ENCODE peak calls at places on chromosomes 12 and 14, in six cellular contexts. W is fibroblast of lung, M is heart right ventricle, B is upper lobe of right lung, E is right atrium auricular region, F is lower lobe of right lung. G is an unnamed sample.

GRCh38 chr14:68911594-68912227 is 67.4 kb downstream of the ACTN1 start:
- DNase-seq in M (peak), F (peak), B (no peak), W (peak), E (peak), G (peak)

GRCh38 chr12:109721276-109721675 is 7.7 kb downstream of the FAM222A start:
- DNase-seq in W (no peak), E (no peak), F (no peak), M (peak), B (no peak), G (no peak)

GRCh38 chr12:28209782-28210181 is 19.5 kb downstream of the CCDC91 start:
- DNase-seq in M (no peak), W (peak), B (no peak), F (no peak), E (no peak), G (no peak)

GRCh38 chr14:85471744-85472143 is 58.2 kb upstream of the FLRT2 start:
- DNase-seq in E (no peak), W (peak), M (peak), B (no peak), F (no peak), G (no peak)

GRCh38 chr12:100017056-100017455 is 32.3 kb upstream of the ANKS1B start:
- DNase-seq in E (no peak), M (no peak), F (no peak), B (no peak), W (no peak), G (no peak)

GRCh38 chr14:92144708-92145107 is 22.9 kb downstream of the CPSF2 start:
- DNase-seq in E (no peak), W (no peak), B (no peak), F (no peak), M (no peak), G (no peak)

GRCh38 chr12:48351022-48351708 is 446 bp upstream of the ZNF641 start:
- DNase-seq in F (peak), M (peak), E (peak), B (no peak), W (peak), G (peak)

GRCh38 chr14:90675399-90675798 is 140.8 kb downstream of the TTC7B start:
- DNase-seq in F (no peak), E (no peak), B (no peak), M (peak), W (peak), G (no peak)

GRCh38 chr14:37122288-37122687 is 50.1 kb downstream of the SLC25A21 start:
- DNase-seq in B (no peak), F (no peak), W (peak), M (no peak), E (no peak), G (no peak)

GRCh38 chr12:89353188-89353822 is 1.0 kb upstream of the DUSP6 start:
- DNase-seq in F (peak), M (peak), W (peak), E (no peak), B (peak), G (peak)

GRCh38 chr12:93237235-93237915 is 140.3 kb upstream of the NUDT4 start:
- DNase-seq in B (no peak), W (peak), F (no peak), M (no peak), E (no peak), G (no peak)

GRCh38 chr14:29569194-29569593 is 358.5 kb downstream of the PRKD1 start:
- DNase-seq in E (no peak), F (no peak), W (peak), B (no peak), M (no peak), G (no peak)

GRCh38 chr14:35352274-35353233 is 52.0 kb downstream of the NFKBIA start:
- DNase-seq in M (no peak), B (no peak), W (no peak), E (no peak), F (peak), G (peak)

GRCh38 chr12:96194901-96195844 is 998 bp downstream of the ELK3 start:
- DNase-seq in E (peak), W (peak), F (no peak), B (peak), M (no peak), G (peak)

GRCh38 chr14:86654558-86655184 is 1124.7 kb downstream of the FLRT2 start:
- DNase-seq in W (peak), F (peak), B (peak), E (peak), M (peak), G (no peak)

GRCh38 chr12:18752280-18752920 is 14.5 kb downstream of the CAPZA3 start:
- DNase-seq in W (peak), B (no peak), F (no peak), E (no peak), M (peak), G (no peak)

GRCh38 chr14:60650382-60650961 is 1.2 kb upstream of the SIX1 start:
- DNase-seq in M (no peak), F (no peak), E (no peak), W (peak), B (no peak), G (no peak)

GRCh38 chr14:104687601-104688504 is 1.6 kb upstream of the INF2 start:
- DNase-seq in W (peak), M (peak), E (peak), F (peak), B (peak), G (peak)

GRCh38 chr12:15278816-15279658 is 43.3 kb upstream of the PTPRO start:
- DNase-seq in F (peak), B (peak), W (peak), M (peak), E (peak), G (peak)

DNA sequence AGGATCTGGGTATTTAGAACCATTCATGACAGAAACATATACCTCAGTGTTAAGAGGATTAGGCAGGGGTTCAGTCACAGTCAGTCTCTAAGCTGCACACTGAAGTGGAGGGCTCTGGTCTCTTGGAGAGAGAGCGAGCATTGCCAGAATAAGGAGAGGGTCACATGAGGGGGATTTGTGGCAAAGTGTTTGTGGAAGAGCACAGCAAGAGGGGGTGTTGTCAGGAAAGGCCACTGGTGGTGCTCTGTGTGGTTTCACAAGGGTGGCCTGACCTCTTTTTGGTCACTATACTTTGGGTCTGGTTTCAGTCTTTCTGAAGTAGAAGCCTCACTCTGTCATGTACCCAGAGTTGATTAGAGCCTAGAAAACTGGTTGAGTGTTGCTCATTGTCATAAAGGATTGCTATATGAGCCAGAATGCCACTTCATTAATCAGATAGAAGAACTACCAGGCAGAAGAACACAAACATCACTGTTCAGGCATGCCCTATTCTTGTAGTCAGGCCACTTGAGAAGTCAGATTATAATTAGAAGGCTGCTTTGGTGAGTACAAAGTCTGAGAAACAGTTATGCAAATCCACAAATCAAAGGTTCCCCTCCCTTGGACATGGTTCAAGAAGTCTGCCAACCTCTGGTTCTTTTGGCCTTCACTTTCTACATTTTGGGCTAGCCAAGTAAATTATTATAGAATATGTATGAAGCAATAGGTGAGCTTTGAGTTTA is 8.4 kb downstream of the TMEM19 start:
- DNase-seq in E (no peak), B (no peak), W (no peak), M (no peak), F (no peak), G (no peak)
- H3K27ac ChIP-seq in E (peak), B (no peak), W (no peak), M (no peak), F (no peak), G (no peak)

GRCh38 chr14:89367449-89368120 is 49.4 kb downstream of the FOXN3 start:
- DNase-seq in M (no peak), B (no peak), F (no peak), W (no peak), E (peak), G (no peak)
- H3K27ac ChIP-seq in M (no peak), B (no peak), F (no peak), W (no peak), E (peak), G (no peak)

GRCh38 chr14:50373959-50374358 is 22.7 kb downstream of the CDKL1 start:
- DNase-seq in M (no peak), F (no peak), W (no peak), B (no peak), E (no peak), G (no peak)

GRCh38 chr14:50377671-50378070 is 19.0 kb downstream of the CDKL1 start:
- DNase-seq in F (no peak), M (no peak), W (no peak), E (no peak), B (no peak), G (no peak)

GRCh38 chr14:50379563-50379962 is 17.1 kb downstream of the CDKL1 start:
- DNase-seq in E (no peak), F (no peak), B (no peak), W (no peak), M (no peak), G (no peak)

GRCh38 chr14:50371546-50371945 is 25.1 kb downstream of the CDKL1 start:
- DNase-seq in W (no peak), B (no peak), M (no peak), E (no peak), F (no peak), G (no peak)

GRCh38 chr14:50375760-50376159 is 20.9 kb downstream of the CDKL1 start:
- DNase-seq in W (no peak), F (no peak), B (no peak), M (no peak), E (no peak), G (no peak)
- H3K27ac ChIP-seq in W (no peak), F (no peak), B (no peak), M (no peak), E (no peak), G (no peak)

GRCh38 chr14:102188187-102188586 is 48.5 kb downstream of the WDR20 start:
- DNase-seq in B (no peak), F (no peak), W (no peak), M (no peak), E (no peak), G (peak)
- H3K27ac ChIP-seq in B (no peak), F (no peak), W (no peak), M (no peak), E (no peak), G (no peak)

DNA sequence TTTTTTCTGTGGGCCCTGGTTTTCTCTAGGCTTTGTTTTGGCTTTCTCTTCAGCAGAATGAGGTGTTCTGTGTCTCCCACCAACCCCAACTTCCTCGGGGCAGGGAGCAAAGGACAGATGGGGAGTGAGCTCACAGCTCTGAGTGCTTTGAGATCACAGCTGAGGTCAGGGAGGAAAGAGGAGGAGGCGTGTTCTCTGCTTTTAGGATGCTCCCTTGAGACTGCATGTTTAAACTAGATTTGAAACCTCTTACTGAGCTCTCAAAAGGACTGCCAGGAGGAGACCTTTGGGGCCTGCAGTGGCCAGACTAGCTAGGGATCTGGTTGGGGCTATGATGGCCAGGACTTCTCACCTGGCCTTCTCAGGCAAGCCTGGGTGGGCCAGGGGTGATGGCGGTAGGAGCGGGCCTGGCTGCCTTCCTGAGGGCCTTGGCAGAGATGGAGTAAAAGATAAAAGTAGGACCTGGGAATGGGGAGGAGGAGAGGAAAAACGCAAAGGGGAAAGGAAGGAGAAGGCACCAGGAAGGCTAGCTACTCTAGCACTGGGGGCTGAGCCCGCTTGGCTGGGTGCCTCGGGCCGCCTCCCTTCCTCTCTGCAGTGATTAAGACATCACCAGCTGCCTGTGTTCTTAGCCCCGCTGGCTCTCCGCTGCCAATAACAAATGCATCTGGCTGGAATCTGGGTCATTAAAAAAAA is 141.1 kb downstream of the TSPAN9 start:
- DNase-seq in B (no peak), W (peak), F (peak), M (peak), E (peak), G (peak)
- H3K27ac ChIP-seq in B (peak), W (peak), F (peak), M (peak), E (peak), G (peak)

GRCh38 chr12:1993871-1994371 is 10.3 kb downstream of the DCP1B start:
- DNase-seq in F (no peak), M (no peak), B (no peak), E (no peak), W (peak), G (no peak)
- H3K27ac ChIP-seq in F (peak), M (no peak), B (peak), E (peak), W (peak), G (peak)

GRCh38 chr12:108667349-108667748 is 33.7 kb upstream of the SELPLG start:
- DNase-seq in B (no peak), F (peak), E (no peak), M (no peak), W (no peak), G (no peak)
- H3K27ac ChIP-seq in B (peak), F (peak), E (peak), M (no peak), W (peak), G (peak)

GRCh38 chr14:23021969-23022368 is 12.0 kb upstream of the C14orf93 start:
- DNase-seq in F (no peak), W (no peak), B (no peak), M (no peak), E (no peak), G (no peak)

GRCh38 chr14:23024612-23025075 is 10.1 kb downstream of the PSMB5 start:
- DNase-seq in M (no peak), B (no peak), F (no peak), W (no peak), E (no peak), G (no peak)

GRCh38 chr14:23023500-23024152 is 11.1 kb downstream of the PSMB5 start:
- DNase-seq in W (no peak), E (no peak), F (no peak), B (no peak), M (no peak), G (no peak)

GRCh38 chr14:23021479-23021878 is 11.5 kb upstream of the C14orf93 start:
- DNase-seq in E (no peak), W (no peak), M (no peak), F (no peak), B (no peak), G (no peak)

DNA sequence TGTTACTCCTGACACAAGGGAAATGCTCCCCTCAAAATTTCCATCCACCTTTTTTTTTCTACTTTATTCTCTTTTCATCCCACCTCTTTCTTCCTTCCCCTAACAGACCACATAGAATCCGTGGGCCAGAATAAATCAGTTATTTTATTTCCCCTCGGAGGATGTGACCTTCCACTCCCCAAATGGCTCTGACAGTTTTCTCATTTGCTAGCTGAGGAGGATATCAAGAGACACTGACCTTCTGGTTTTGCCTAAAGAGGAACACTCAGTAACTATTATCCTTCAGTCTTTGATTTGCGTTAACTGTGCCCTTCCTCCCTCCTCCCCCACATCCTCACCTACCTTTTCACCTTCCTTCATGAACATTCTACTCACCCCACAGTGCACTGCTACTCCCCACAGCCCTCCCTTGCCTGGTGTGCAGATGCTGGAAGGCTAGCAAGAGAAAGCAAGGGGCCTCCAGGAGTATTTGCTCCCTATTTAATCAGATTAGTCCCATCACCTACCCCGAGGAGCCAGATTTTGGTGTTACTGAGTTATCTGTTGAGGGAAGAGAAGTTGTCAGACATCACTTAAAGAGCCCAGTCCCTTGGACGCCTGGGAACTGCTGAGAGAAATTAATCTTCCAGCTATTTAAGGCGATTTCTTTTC is 11.7 kb downstream of the PSMB5 start:
- DNase-seq in W (no peak), F (no peak), E (no peak), M (no peak), B (no peak), G (no peak)
- H3K27ac ChIP-seq in W (no peak), F (no peak), E (no peak), M (no peak), B (no peak), G (no peak)